ENCODE peak calls at places on chromosomes 12 and 14, in seven cellular contexts. E is mesenchymal stem cell, V is H9, L is H1, H is mesendoderm, Y is neuronal stem cell, B is trophoblast cell. A is an unnamed sample.

GRCh38 chr14:97027256-97027999 is 230.2 kb downstream of the VRK1 start:
- DNase-seq in V (peak; percentile 31), L (no peak), E (no peak), H (no peak), B (no peak), Y (peak; percentile 87), A (no peak)

GRCh38 chr12:125111403-125111802 is 46.2 kb downstream of the AACS start:
- DNase-seq in B (no peak), E (no peak), H (no peak), L (no peak), V (no peak), Y (no peak), A (peak; percentile 14)

GRCh38 chr12:75951399-75952228 is 80.0 kb downstream of the PHLDA1 start:
- DNase-seq in E (no peak), H (no peak), V (no peak), B (peak; percentile 42), L (no peak), Y (no peak), A (no peak)

GRCh38 chr14:51093371-51094281 is 1.3 kb downstream of the TRIM9 start:
- DNase-seq in H (peak; percentile 69), Y (peak; percentile 36), B (peak; percentile 20), E (no peak), L (no peak), V (peak; percentile 64), A (no peak)

GRCh38 chr12:113269257-113269943 is 48.1 kb downstream of the TPCN1 start:
- DNase-seq in E (no peak), H (no peak), B (no peak), V (no peak), Y (no peak), L (no peak), A (no peak)

GRCh38 chr14:46490150-46490769 is 161.3 kb downstream of the RPL10L start:
- DNase-seq in E (peak; percentile 45), H (peak; percentile 71), L (no peak), B (no peak), V (peak; percentile 40), Y (peak; percentile 5), A (no peak)

GRCh38 chr14:55297611-55298323 is 26.5 kb downstream of the FBXO34 start:
- DNase-seq in H (no peak), B (peak; percentile 51), E (no peak), Y (no peak), L (no peak), V (no peak), A (no peak)

GRCh38 chr14:78178971-78179370 is 8.8 kb downstream of the NRXN3 start:
- DNase-seq in H (no peak), E (no peak), V (no peak), Y (no peak), B (no peak), L (no peak), A (no peak)

GRCh38 chr12:49026101-49026500 is 7.5 kb upstream of the PRKAG1 start:
- DNase-seq in V (no peak), Y (no peak), H (no peak), E (no peak), B (no peak), L (no peak), A (no peak)

GRCh38 chr14:34981743-34982420 is 910 bp upstream of the SRP54 start:
- DNase-seq in E (peak; percentile 84), L (no peak), Y (no peak), H (peak; percentile 74), B (peak; percentile 51), V (no peak), A (peak; percentile 50)

GRCh38 chr14:34629657-34630529 is at the start of gene SNX6:
- DNase-seq in E (peak; percentile 73), V (peak; percentile 80), Y (peak; percentile 75), H (peak; percentile 82), B (peak; percentile 86), L (peak; percentile 5), A (peak; percentile 70)

GRCh38 chr12:3158851-3159465 is 81.8 kb downstream of the TSPAN9 start:
- DNase-seq in E (peak; percentile 67), L (no peak), Y (no peak), V (no peak), B (no peak), H (no peak), A (peak; percentile 75)

GRCh38 chr12:52629251-52630103 is 11.1 kb upstream of the KRT73 start:
- DNase-seq in V (peak; percentile 15), B (no peak), Y (no peak), L (no peak), E (no peak), H (no peak), A (no peak)

GRCh38 chr12:28824193-28824846 is 324.8 kb upstream of the FAR2 start:
- DNase-seq in E (no peak), L (no peak), Y (no peak), H (no peak), V (no peak), B (no peak), A (no peak)

GRCh38 chr12:105580841-105581352 is 250.4 kb downstream of the C12orf75 start:
- DNase-seq in Y (no peak), E (no peak), H (peak; percentile 51), V (no peak), L (no peak), B (no peak), A (no peak)

GRCh38 chr14:100252684-100253083 is 13.7 kb downstream of the YY1 start:
- DNase-seq in B (no peak), Y (no peak), V (no peak), L (no peak), E (no peak), H (no peak), A (no peak)
- H4K8ac ChIP-seq in B (no peak overlapping the region), Y (no peak overlapping the region), V (no peak overlapping the region), L (no peak overlapping the region), E (no peak overlapping the region), H (no peak overlapping the region), A (no peak overlapping the region)

GRCh38 chr12:27209257-27209910 is 34.7 kb upstream of the STK38L start:
- DNase-seq in V (no peak), H (no peak), E (no peak), B (no peak), L (no peak), Y (no peak), A (no peak)

GRCh38 chr12:27213304-27213703 is 30.8 kb upstream of the STK38L start:
- DNase-seq in Y (no peak), L (no peak), B (no peak), E (no peak), V (no peak), H (no peak), A (no peak)

GRCh38 chr12:27213830-27214787 is 30.0 kb upstream of the STK38L start:
- DNase-seq in E (no peak), B (no peak), Y (no peak), V (peak; percentile 54), H (no peak), L (no peak), A (no peak)

GRCh38 chr12:27210187-27210586 is 33.9 kb upstream of the STK38L start:
- DNase-seq in L (no peak), B (no peak), Y (no peak), E (no peak), H (no peak), V (no peak), A (no peak)

GRCh38 chr12:27212861-27213260 is 31.2 kb upstream of the STK38L start:
- DNase-seq in E (no peak), Y (no peak), V (no peak), H (no peak), B (no peak), L (no peak), A (no peak)
- H4K8ac ChIP-seq in E (no peak overlapping the region), Y (no peak overlapping the region), V (no peak overlapping the region), H (no peak overlapping the region), B (no peak overlapping the region), L (no peak overlapping the region), A (no peak overlapping the region)

DNA sequence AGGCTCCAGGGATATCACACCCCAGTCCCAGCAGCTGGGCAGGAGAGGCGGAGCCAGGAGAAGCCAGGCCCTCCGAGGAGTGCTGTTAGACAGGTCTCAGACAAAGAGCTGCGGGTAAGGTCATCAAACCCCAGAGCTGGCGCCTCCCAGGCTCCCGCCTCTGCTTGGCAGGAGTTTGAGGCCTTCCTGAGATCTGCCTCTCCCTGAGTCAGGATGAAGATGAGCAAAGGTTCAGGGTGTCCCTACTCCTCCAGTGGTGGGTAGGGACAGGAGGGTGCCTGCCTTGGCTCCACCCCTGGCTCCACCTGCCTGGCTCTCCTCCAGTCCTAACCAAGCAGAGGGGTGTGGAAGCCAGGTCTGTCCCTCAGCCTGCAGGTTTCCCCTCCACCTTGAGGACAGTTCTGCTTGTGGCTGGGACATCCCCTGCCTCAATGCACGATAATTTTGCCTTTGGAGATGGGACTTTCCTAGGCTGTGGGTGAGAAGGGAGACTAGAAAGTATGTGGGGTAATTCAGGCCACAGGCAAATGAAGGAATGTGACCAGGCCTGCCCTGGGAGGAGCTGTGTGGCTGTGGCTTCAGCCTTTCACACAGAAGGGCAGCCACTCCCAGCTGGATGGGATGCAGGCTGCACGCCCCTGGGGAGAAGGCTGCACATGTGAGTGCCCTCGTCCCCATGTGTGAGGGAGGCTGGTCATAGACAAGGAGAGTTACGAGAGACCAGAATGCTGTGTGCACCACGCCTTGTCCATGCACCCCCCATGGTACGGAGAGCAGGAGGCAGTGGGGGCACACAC is 2.2 kb downstream of the PLEKHG6 start:
- DNase-seq in V (peak; percentile 93), L (no peak), B (peak; percentile 95), E (peak; percentile 63), H (peak; percentile 87), Y (no peak), A (no peak)
- H4K8ac ChIP-seq in V (no peak overlapping the region), L (peak overlapping the region; percentile 29), B (peak overlapping the region; percentile 26), E (peak overlapping the region; percentile 33), H (no peak overlapping the region), Y (peak overlapping the region; percentile 89), A (no peak overlapping the region)

DNA sequence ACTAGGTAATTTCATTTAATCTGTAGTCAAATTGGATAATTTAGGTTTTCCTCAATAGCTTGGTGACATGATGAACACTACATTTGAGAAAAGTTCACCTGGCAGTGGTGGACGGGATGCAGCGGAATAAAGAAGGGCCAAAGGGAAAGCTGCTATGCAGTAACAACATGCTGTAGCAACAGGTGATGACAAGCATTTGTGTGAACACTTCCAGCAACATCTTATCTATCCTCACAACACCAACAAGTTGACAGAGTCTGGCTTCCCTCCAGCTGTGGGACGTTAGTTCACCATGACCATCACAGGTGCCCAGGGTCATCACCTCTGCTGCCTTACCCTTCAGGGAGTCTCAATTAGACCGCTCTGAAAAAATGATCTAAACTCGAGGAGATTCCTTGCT is 8.3 kb downstream of the DBX2 start:
- DNase-seq in Y (no peak), E (no peak), V (no peak), L (no peak), B (no peak), H (no peak), A (no peak)
- H4K8ac ChIP-seq in Y (no peak overlapping the region), E (no peak overlapping the region), V (no peak overlapping the region), L (no peak overlapping the region), B (no peak overlapping the region), H (no peak overlapping the region), A (no peak overlapping the region)